ENCODE peak calls at places on chromosomes 6 and 20, in seven cellular contexts. K is tibial artery, X is stomach, G is astrocyte of the spinal cord, Z is PC-3, Q is RWPE2, C is cardiac fibroblast. N is an unnamed sample.

GRCh38 chr20:16537918-16538317 is 35.3 kb downstream of the KIF16B start:
- DNase-seq in K (no peak), X (no peak), G (no peak), Z (no peak), Q (no peak), C (no peak), N (no peak)

GRCh38 chr20:59678286-59678685 is 73.9 kb downstream of the PHACTR3 start:
- DNase-seq in K (no peak), X (no peak), G (no peak), Z (no peak), Q (peak; percentile 41), C (no peak), N (no peak)

GRCh38 chr6:72622094-72622540 is 253 bp downstream of the KCNQ5 start:
- DNase-seq in K (peak; percentile 23), X (peak; percentile 35), G (peak; percentile 43), Z (no peak), Q (peak; percentile 68), C (peak; percentile 19), N (no peak)

GRCh38 chr6:108742041-108742440 is 106.2 kb upstream of the ARMC2 start:
- DNase-seq in K (no peak), X (no peak), G (no peak), Z (peak; percentile 46), Q (no peak), C (no peak), N (no peak)

GRCh38 chr6:148535976-148536375 is 193.3 kb downstream of the SASH1 start:
- DNase-seq in K (no peak), X (no peak), G (peak; percentile 66), Z (no peak), Q (no peak), C (peak; percentile 93), N (peak; percentile 83)

GRCh38 chr6:1524040-1524480 is 85.7 kb upstream of the FOXC1 start:
- DNase-seq in K (peak; percentile 49), X (peak; percentile 29), G (peak; percentile 49), Z (no peak), Q (no peak), C (peak; percentile 55), N (peak; percentile 27)

GRCh38 chr6:150248300-150248699 is 105.5 kb downstream of the PPP1R14C start:
- DNase-seq in K (no peak), X (no peak), G (no peak), Z (no peak), Q (no peak), C (no peak), N (no peak)

GRCh38 chr20:57703013-57703412 is 6.8 kb downstream of the PMEPA1 start:
- DNase-seq in K (no peak), X (no peak), G (no peak), Z (no peak), Q (no peak), C (no peak), N (no peak)

GRCh38 chr6:166245148-166245547 is 63.0 kb downstream of the PRR18 start:
- DNase-seq in K (no peak), X (no peak), G (no peak), Z (no peak), Q (no peak), C (no peak), N (no peak)

GRCh38 chr6:113654396-113654795 is 202.7 kb upstream of the MARCKS start:
- DNase-seq in K (peak; percentile 92), X (peak; percentile 84), G (peak; percentile 78), Z (peak; percentile 91), Q (peak; percentile 94), C (peak; percentile 65), N (no peak)

GRCh38 chr6:107328081-107328480 is 131.3 kb downstream of the PDSS2 start:
- DNase-seq in K (no peak), X (no peak), G (no peak), Z (no peak), Q (no peak), C (no peak), N (no peak)

GRCh38 chr6:33955566-33955965 is 151.8 kb upstream of the MLN start:
- DNase-seq in K (no peak), X (no peak), G (no peak), Z (no peak), Q (no peak), C (no peak), N (no peak)

GRCh38 chr6:131787955-131788712 is 19.7 kb upstream of the ENPP1 start:
- DNase-seq in K (no peak), X (no peak), G (peak; percentile 34), Z (peak; percentile 13), Q (no peak), C (peak; percentile 41), N (peak; percentile 28)

GRCh38 chr6:42782689-42783176 is 881 bp downstream of the BICRAL start:
- DNase-seq in K (peak; percentile 77), X (peak; percentile 75), G (peak; percentile 97), Z (peak; percentile 84), Q (peak; percentile 67), C (peak; percentile 92), N (peak; percentile 88)

GRCh38 chr6:82330171-82330804 is 33.3 kb upstream of the TPBG start:
- DNase-seq in K (no peak), X (no peak), G (no peak), Z (no peak), Q (no peak), C (peak; percentile 2), N (no peak)

GRCh38 chr20:2652724-2653510 is 485 bp downstream of the NOP56 start:
- DNase-seq in K (peak; percentile 40), X (no peak), G (peak; percentile 22), Z (no peak), Q (no peak), C (no peak), N (peak; percentile 29)

GRCh38 chr6:143901885-143902708 is 37.8 kb downstream of the ZC2HC1B start:
- DNase-seq in K (peak; percentile 41), X (no peak), G (peak; percentile 6), Z (no peak), Q (no peak), C (peak; percentile 36), N (peak; percentile 91)

GRCh38 chr6:157462956-157463742 is 82.2 kb downstream of the ZDHHC14 start:
- DNase-seq in K (no peak), X (no peak), G (no peak), Z (peak; percentile 56), Q (no peak), C (no peak), N (no peak)

GRCh38 chr6:12148317-12148801 is 136.2 kb downstream of the HIVEP1 start:
- DNase-seq in K (no peak), X (no peak), G (peak; percentile 74), Z (peak; percentile 85), Q (no peak), C (peak; percentile 66), N (peak; percentile 63)

GRCh38 chr20:48904566-48905321 is 16.8 kb upstream of the ARFGEF2 start:
- DNase-seq in K (peak; percentile 49), X (peak; percentile 67), G (peak; percentile 72), Z (peak; percentile 93), Q (peak; percentile 63), C (peak; percentile 81), N (peak; percentile 79)

GRCh38 chr20:38523697-38524096 is 51.1 kb downstream of the RALGAPB start:
- DNase-seq in K (no peak), X (no peak), G (peak; percentile 20), Z (peak; percentile 69), Q (no peak), C (peak; percentile 77), N (peak; percentile 24)

GRCh38 chr6:130697661-130698535 is 129.3 kb upstream of the SMLR1 start:
- DNase-seq in K (peak; percentile 34), X (peak; percentile 40), G (peak; percentile 70), Z (peak; percentile 62), Q (no peak), C (peak; percentile 74), N (peak; percentile 74)

GRCh38 chr20:18465536-18466200 is 1.2 kb downstream of the DZANK1 start:
- DNase-seq in K (no peak), X (no peak), G (no peak), Z (no peak), Q (no peak), C (no peak), N (no peak)

GRCh38 chr20:18466894-18467678 is at the start of the genes DZANK1 and POLR3F:
- DNase-seq in K (peak; percentile 97), X (peak; percentile 96), G (peak; percentile 98), Z (peak; percentile 98), Q (peak; percentile 96), C (peak; percentile 97), N (peak; percentile 95)

DNA sequence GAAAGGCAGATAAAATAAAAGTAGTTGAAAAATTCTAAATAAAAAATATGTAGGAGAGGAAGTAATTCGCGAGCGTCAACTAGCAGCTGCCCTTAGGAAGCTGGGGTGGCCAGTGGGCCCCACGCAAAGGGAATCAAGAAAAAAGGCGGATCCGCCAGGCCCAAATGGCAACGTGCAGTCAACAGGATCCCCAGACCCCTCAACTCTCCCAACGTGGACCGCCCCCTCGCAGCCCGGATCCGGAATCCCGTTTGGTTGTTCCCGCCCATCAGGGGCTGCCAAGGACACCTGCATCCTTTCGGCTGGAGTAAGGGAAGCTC is 296 bp downstream of the DZANK1 start:
- DNase-seq in K (no peak), X (no peak), G (no peak), Z (no peak), Q (no peak), C (no peak), N (no peak)
- H3K4me3 ChIP-seq in K (peak overlapping the region; percentile 77), X (peak overlapping the region; percentile 79), G (peak overlapping the region; percentile 99), Z (peak overlapping the region; percentile 90), Q (peak overlapping the region; percentile 57), C (peak overlapping the region; percentile 96), N (peak overlapping the region; percentile 91)

DNA sequence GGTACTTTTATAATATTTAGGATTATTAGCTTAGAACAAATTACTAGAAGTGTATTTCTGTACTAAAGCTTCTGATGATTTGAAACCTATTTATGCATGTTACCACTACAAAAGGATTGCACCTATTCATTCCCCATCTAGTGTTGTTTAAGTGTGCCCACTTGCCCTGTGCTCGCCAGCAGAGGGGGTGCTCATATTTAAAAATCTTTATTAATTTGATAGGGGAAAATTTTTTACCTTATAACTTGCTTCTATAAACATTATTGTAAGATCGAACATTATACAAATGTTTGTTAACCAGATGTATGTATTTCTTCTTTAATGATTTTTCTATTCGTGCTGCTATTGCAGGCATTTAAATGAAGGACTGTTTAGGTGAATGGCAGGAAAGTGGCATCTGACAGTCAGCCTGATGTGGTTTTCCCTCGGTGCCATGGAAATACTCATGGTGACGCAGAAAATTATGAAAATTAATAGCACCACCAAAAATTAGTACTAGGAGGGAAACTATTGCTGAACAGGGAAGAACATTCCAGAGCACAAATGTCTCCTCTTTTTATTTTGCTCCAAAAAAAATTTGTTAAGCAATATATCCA is 44.1 kb upstream of the FNDC1 start:
- DNase-seq in K (no peak), X (no peak), G (no peak), Z (peak; percentile 10), Q (no peak), C (no peak), N (no peak)
- TF ChIP-seq CTCF in K (no peak), X (no peak), G (peak; percentile 43), Z (peak; percentile 53), Q (peak; percentile 54), C (peak; percentile 21), N (peak; percentile 18)

GRCh38 chr6:68709882-68710281 is 74.8 kb downstream of the ADGRB3 start:
- DNase-seq in K (no peak), X (no peak), G (no peak), Z (no peak), Q (no peak), C (no peak), N (no peak)
- H3K4me3 ChIP-seq in K (no peak overlapping the region), X (no peak overlapping the region), G (no peak overlapping the region), Z (no peak overlapping the region), Q (no peak overlapping the region), C (no peak overlapping the region), N (no peak overlapping the region)

DNA sequence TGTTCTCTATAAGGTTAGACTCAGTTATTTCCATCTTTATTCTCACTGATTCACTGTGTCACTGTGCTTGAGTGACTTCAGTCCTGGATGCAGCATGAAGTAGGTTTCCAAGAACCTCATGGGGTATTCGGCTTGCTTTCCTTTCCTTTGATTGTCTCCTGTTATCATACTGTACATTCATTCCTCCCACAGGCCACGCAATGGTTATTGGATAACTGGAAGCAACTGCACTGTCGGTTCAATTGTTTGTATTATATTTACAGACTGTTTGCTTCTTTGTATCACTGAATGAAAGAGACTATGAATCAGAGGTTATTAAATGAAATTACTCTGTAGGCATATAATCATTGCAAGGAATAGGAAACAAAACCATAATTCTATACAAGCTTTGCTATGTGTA is 129.4 kb downstream of the MAP7 start:
- DNase-seq in K (no peak), X (no peak), G (no peak), Z (no peak), Q (no peak), C (no peak), N (no peak)
- TF ChIP-seq CTCF in K (no peak), X (no peak), G (no peak), Z (no peak), Q (no peak), C (no peak), N (no peak)

N was measured in fibroblast of villous mesenchyme.